ENCODE peak calls at places on chromosomes 7 and 10, in four cellular contexts. N is Panc1, I is cardiac muscle cell, W is fibroblast of lung. A is an unnamed sample.

GRCh38 chr7:148697256-148697841 is 1.4 kb upstream of the CUL1 start:
- DNase-seq in N (no peak), I (no peak), W (peak), A (peak)

GRCh38 chr10:22010973-22011408 is 7.5 kb upstream of the DNAJC1 start:
- DNase-seq in N (no peak), I (peak), W (peak), A (peak)

GRCh38 chr7:42744746-42745145 is 167.1 kb downstream of the C7orf25 start:
- DNase-seq in N (no peak), I (no peak), W (no peak), A (no peak)

GRCh38 chr7:16962986-16963385 is 81.2 kb upstream of the AGR3 start:
- DNase-seq in N (no peak), I (no peak), W (no peak), A (peak)

GRCh38 chr10:44477021-44477420 is 92.1 kb upstream of the CXCL12 start:
- DNase-seq in N (no peak), I (no peak), W (peak), A (no peak)

GRCh38 chr7:94698275-94698674 is 42.3 kb upstream of the SGCE start:
- DNase-seq in N (peak), I (no peak), W (peak), A (peak)

GRCh38 chr7:49255061-49255460 is 330.7 kb downstream of the CDC14C start:
- DNase-seq in N (peak), I (no peak), W (peak), A (no peak)

GRCh38 chr7:71679480-71679879 is 547.5 kb downstream of the GALNT17 start:
- DNase-seq in N (no peak), I (no peak), W (no peak), A (no peak)

GRCh38 chr10:112711366-112711765 is 238.7 kb upstream of the TCF7L2 start:
- DNase-seq in N (peak), I (no peak), W (peak), A (no peak)

DNA sequence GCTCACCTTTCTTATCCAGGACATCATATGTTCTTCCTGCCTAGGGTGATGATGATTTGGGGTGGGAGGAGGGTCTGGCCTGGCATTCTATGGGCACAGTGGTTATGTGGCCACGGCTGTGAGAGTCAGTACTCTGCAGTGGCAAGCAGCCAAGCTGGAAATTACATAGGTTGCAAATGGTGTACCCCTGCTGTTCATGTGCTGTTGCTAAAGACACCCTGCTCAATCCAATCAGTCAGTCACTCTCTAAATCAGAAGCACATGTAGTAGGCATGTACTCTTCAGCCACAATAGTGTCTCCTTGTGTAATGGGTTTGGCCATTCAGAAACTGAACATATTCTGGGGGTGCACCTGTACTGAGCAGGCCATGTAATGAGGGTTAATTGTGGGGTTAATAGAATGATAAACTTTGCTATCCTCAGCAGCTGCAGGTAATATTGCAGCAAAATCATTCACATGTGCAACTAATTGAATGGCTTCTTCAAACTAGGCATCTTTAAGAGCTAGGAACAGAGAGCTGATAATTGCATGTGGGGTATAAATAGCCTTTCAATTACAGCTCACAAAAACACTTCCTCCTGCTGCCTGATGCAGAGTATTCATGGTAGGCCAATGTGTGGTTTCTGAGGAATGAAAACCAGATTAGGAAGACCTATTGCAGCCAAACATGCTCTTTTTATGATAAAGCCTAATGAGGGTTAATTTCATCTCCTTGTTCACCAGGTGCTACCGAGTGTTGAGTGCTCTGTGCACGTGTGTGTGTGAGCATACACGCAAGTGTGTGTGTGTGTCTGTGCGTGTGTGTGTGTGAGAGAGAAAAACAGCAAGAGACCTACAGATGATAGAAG is 448.9 kb upstream of the ANKRD30A start:
- DNase-seq in N (no peak), I (peak), W (peak), A (peak)
- H3K4me3 ChIP-seq in N (no peak), I (no peak), W (no peak), A (no peak)

DNA sequence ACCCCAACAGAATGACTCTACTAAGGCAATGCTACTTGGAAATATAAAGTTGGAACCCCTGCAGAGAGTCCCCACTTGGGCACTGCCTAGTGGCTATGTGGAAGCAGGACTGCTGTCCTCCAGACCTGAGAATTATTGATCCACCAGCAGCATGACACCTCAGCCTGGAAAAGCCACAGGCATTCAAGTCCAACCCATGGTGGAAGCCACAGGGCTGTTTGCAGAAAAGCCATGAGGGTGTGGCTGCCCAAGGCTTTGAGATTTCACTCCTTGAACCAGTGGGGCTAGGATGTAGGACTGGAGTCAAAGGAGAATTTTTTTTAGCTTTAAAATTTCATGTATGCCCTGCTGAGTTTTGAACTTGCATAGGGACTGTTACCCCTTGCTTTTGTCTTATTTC is 13.6 kb upstream of the GHRHR start:
- DNase-seq in N (no peak), I (no peak), W (no peak), A (no peak)
- H3K27ac ChIP-seq in N (no peak), I (no peak), W (no peak), A (no peak)

DNA sequence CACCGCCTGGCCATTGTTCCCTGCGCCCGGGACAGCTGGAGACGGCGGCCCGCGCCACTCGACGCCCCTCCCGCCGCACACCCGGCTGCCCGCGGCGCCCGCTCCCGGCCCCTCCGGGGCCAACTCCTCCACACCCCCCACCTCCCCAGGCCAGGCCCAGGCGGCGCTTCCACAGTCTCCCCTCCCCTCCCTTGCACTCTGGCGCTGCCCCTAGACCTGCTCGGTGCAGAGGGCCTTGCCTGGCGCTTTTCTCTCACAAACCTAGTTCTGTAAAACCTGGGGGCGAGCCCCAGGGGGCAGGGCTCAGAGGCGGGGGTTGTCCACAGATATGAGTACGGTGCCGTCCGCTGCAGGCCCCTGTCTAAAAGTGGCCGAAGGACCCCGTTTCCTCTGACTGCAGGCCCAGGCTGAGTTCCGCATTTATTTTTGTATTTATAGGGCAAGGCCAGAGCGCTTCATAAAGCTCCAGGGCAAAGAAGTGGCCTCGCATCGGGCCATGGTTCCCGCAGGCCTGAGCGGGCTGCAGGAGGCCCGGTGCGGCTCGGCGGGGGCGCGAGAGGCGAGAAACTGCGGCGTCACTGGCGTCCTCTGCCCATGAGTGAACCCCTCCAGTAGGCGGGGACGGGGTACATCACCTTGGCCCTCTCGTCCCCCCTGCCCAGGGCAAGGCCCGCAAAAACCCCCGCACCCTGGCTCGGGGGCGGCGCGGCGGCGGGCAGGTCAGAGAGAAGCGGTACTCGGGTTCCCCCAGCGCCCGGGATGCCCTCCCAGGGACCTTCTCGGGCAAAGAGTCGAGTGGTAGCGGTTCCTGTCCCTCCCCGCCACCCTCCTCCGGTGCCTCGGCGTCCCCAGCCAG is 355.6 kb downstream of the DNAJB6 start:
- DNase-seq in N (no peak), I (no peak), W (no peak), A (no peak)
- H3K4me3 ChIP-seq in N (no peak), I (no peak), W (no peak), A (no peak)

DNA sequence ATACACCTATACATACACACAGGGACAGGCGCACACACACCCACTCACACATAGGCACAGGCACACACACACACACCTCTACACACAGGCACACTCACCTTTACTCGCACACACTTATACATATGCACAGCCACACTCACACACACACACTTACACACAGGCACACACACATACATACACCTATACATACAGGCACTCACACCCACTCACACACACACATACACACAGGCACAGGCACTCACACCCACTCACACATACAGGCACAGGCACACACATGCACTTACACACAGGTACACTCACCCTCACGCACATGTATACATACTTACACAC is 60.2 kb upstream of the CHST15 start:
- DNase-seq in N (no peak), I (no peak), W (no peak), A (no peak)
- H3K27ac ChIP-seq in N (peak), I (no peak), W (peak), A (peak)

DNA sequence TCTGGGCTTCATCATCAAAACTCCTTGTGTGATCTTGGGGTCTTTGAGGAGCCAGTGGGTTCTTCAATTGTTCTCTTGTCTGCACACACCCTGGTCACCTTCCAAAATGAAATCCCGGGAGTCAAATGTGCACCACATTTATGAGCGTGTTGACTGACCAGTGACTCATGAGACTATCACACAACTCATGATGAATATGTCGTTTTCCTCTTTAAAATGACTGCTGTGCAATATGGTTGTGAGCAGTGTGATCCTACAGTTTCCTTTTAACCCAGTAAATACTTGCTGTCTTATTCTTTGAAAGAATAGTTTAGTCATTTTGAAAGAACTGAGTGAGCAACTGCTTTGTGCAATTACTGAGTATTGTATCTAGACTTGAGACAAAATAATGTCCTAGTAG is 149.2 kb downstream of the DYNC1I1 start:
- DNase-seq in N (peak), I (no peak), W (no peak), A (no peak)
- H3K4me3 ChIP-seq in N (no peak), I (no peak), W (no peak), A (no peak)

GRCh38 chr7:156747718-156748117 is 107.1 kb downstream of the RNF32 start:
- DNase-seq in N (no peak), I (no peak), W (no peak), A (no peak)

GRCh38 chr7:156751319-156751718 is 110.7 kb downstream of the RNF32 start:
- DNase-seq in N (no peak), I (no peak), W (peak), A (no peak)

GRCh38 chr7:156754222-156754621 is 113.6 kb downstream of the RNF32 start:
- DNase-seq in N (no peak), I (no peak), W (no peak), A (no peak)

GRCh38 chr7:156753630-156754029 is 113.1 kb downstream of the RNF32 start:
- DNase-seq in N (no peak), I (no peak), W (no peak), A (no peak)

DNA sequence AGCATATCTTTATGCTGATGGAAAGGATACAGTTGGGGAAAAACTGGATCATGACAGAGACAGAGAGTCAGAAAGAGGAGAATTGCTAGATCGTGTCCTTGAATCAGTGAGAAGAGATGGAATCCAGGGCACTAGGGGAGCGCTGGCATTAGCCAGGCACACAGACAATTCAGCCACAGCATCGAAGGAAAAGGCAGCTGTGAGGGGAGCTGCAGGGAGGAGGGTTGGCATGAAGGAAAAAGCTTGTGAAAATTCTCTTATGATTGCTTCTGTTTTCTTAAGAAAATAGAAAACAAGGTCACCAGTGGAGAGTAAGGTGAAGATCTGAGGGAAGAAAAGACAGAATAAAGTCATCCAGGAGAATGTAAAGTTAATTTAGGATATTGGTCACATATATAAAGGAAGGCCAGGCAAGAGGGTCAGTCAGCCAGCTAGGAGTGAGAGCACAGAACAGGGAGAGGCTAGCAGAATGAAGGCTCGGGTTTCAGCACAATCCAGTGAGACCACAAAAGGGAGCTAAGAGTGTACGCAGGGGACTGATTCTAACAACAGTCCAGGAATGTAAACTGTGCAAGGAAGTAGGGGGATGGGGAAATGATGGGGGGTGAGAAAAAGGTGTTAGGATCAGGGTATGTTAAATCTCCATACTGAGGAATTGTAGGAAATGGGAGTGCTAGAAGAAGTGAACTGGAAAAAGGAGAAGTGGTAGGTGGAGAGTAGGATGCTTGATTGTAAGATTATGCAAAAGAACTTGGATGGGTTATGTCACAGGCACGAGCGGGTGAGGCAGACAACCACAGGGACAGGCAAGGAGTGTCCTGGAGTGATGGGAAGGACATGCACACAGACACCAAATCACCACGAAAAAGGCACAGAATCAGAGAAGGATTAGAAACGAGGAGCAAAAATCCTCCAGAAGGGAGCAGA is 112.1 kb downstream of the RNF32 start:
- DNase-seq in N (no peak), I (peak), W (peak), A (no peak)
- H3K27ac ChIP-seq in N (no peak), I (peak), W (no peak), A (no peak)

A was measured in A673.